ENCODE peak calls at places on chromosomes 6 and 20, in six cellular contexts. J is heart left ventricle; V is MM.1S; B is body of pancreas; N is A549; Z is CD8-positive, alpha-beta T cell. K is an unnamed sample. For H3K4me1, the result is how much of the 10 kb centered on the place peaks cover.

GRCh38 chr20:22924036-22924737 is 110.9 kb upstream of the SSTR4 start:
- DNase-seq in V (no peak), Z (no peak), B (no peak), J (peak), N (no peak), K (no peak)

GRCh38 chr20:44247676-44248419 is 740 bp downstream of the GDAP1L1 start:
- DNase-seq in J (no peak), B (no peak), V (peak), Z (no peak), N (peak), K (no peak)

GRCh38 chr20:31594558-31595379 is 10.3 kb upstream of the ID1 start:
- DNase-seq in B (no peak), V (no peak), Z (no peak), J (peak), N (no peak), K (no peak)

GRCh38 chr6:16446241-16446640 is 207.9 kb downstream of the GMPR start:
- DNase-seq in Z (no peak), V (no peak), J (no peak), B (no peak), N (no peak), K (no peak)

GRCh38 chr20:53748821-53749402 is 155.3 kb upstream of the ZNF217 start:
- DNase-seq in Z (no peak), V (no peak), N (no peak), B (no peak), J (no peak), K (no peak)

GRCh38 chr20:53891306-53891894 is 179.0 kb downstream of the BCAS1 start:
- DNase-seq in B (no peak), V (no peak), Z (no peak), J (no peak), N (no peak), K (no peak)

GRCh38 chr6:87736809-87737540 is 34.9 kb upstream of the AKIRIN2 start:
- DNase-seq in V (no peak), J (no peak), B (no peak), N (no peak), Z (no peak), K (no peak)

GRCh38 chr6:168923171-168923570 is 330.5 kb downstream of the THBS2 start:
- DNase-seq in B (no peak), Z (no peak), V (no peak), N (no peak), J (no peak), K (no peak)

GRCh38 chr20:56781108-56781739 is 152.1 kb downstream of the TFAP2C start:
- DNase-seq in J (no peak), Z (no peak), N (no peak), B (no peak), V (no peak), K (no peak)

GRCh38 chr6:154928325-154928922 is 66.7 kb upstream of the TIAM2 start:
- DNase-seq in J (peak), Z (peak), V (peak), B (peak), N (peak), K (no peak)

GRCh38 chr6:136103101-136103688 is 146.9 kb downstream of the MTFR2 start:
- DNase-seq in V (no peak), Z (no peak), B (no peak), N (no peak), J (peak), K (no peak)

GRCh38 chr6:142297996-142298753 is 3.6 kb upstream of the ADGRG6 start:
- DNase-seq in B (no peak), N (no peak), V (no peak), Z (no peak), J (no peak), K (no peak)

GRCh38 chr6:148109732-148110131 is 232.9 kb upstream of the SASH1 start:
- DNase-seq in V (no peak), J (no peak), B (no peak), Z (no peak), N (no peak), K (no peak)

DNA sequence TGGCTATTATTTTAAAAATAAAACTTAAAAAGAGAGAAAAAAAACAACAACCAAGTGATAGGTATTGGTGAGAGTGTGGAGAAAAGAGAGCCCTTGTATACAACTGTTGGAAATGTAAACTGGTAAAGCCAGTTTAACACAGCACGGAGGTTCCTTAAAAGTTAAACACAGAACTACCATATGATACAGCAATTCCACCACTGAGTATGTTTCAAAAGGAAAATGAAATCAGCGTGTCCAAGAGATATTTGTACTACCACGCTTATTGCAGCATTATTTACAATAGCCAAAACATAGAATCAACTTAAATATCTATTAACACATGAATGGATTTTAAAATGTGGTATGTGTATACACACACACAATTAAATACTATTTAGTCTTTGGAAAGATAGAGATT is 1.1 kb downstream of the PTCHD4 start:
- DNase-seq in B (no peak), J (no peak), N (no peak), Z (no peak), V (no peak), K (no peak)
- H3K4me3 ChIP-seq in B (no peak), J (peak), N (no peak), Z (no peak), V (no peak), K (peak)

DNA sequence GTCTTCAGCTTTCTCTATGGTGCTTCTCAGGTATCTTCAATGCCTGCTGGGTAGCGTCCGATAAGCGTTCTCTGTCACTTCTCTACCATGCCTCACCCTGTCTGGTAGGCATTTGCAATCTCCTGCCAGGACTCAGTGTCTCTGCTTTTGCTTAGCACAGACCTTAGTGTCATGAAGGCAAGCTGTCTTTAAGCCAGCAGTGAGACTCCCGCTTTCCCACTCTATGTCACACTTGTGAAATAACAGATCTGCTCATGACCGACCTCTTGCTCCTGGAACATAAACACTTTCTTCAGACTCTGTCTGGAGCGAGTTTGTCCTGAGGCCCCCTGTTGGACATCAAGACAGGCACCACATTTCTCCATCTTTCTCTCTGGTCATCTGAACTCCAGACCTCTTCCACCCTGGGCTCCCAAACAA is 17.0 kb downstream of the ADGRB3 start:
- DNase-seq in N (no peak), V (no peak), Z (no peak), B (no peak), J (no peak), K (no peak)
- H3K27ac ChIP-seq in N (no peak), V (no peak), Z (no peak), B (no peak), J (no peak), K (no peak)

GRCh38 chr6:149248688-149249369 is 68.7 kb upstream of the TAB2 start:
- DNase-seq in V (no peak), Z (no peak), J (no peak), N (no peak), B (no peak), K (no peak)
- H3K4me1 ChIP-seq in V (under half), Z (under half), J (under half), N (under half), B (under half), K (under half)

DNA sequence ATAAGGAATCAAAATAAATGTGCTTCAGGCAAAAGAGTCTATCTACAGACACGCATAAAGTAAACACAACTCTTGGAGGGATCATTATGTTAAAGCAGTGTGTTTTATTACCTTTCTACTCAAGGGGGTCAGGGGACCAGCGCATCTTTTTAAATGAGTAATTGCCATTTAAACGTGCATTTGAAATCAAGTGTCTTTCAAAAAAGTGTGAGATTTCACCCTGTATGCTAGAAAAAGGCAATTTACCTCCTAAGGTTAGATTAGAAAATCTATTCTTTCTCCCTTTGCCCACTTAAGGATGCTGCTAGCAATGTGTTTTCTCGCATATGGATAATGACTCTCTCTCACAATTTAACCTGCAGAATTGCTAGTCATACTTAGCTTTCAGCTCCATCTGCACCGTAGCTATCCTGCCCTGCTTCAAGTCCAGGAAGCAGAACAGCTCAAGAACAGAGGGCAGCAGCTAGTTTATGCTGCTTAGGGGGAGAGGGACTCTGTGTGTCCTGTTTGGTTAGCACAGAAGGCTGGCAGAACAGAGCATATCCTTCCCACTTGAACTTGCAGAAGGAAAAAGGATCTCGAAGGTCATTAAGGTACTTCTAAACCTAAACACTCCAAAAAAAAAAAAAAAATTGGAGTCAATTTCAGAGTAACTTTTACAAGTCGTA is 35.1 kb downstream of the NKAIN2 start:
- DNase-seq in Z (no peak), J (no peak), V (no peak), B (no peak), N (no peak), K (no peak)
- H3K4me3 ChIP-seq in Z (no peak), J (no peak), V (no peak), B (no peak), N (no peak), K (no peak)

GRCh38 chr20:49969234-49969633 is 13.5 kb upstream of the SNAI1 start:
- DNase-seq in Z (no peak), N (no peak), V (peak), B (no peak), J (no peak), K (no peak)
- H3K27ac ChIP-seq in Z (no peak), N (no peak), V (peak), B (no peak), J (peak), K (peak)

GRCh38 chr20:36849333-36850065 is 26.4 kb upstream of the TLDC2 start:
- DNase-seq in J (no peak), N (no peak), B (no peak), V (no peak), Z (no peak), K (no peak)
- H3K4me1 ChIP-seq in J (half or more), N (under half), B (under half), V (under half), Z (under half), K (under half)

GRCh38 chr6:56245903-56246351 is 1.5 kb downstream of the COL21A1 start:
- DNase-seq in B (no peak), N (no peak), J (no peak), Z (no peak), V (no peak), K (no peak)
- H3K4me3 ChIP-seq in B (no peak), N (no peak), J (no peak), Z (no peak), V (no peak), K (no peak)